ENCODE peak calls at places on chromosomes 7 and 10, in eight cellular contexts. N is PC-3, W is mesothelial cell of epicardium, Z is GM10248, K is AG09319, O is transverse colon, Y is nephron progenitor cell, G is neural progenitor cell. L is an unnamed sample.
A peak's percentile ranks its signal among the peaks of the same experiment; 100 is the strongest.

GRCh38 chr10:114342976-114343375 is 61.3 kb downstream of the AFAP1L2 start:
- DNase-seq in N (no peak), W (no peak), Z (no peak), K (no peak), O (no peak), Y (no peak), G (no peak), L (no peak)

GRCh38 chr7:151010307-151011096 is 13.8 kb downstream of the ATG9B start:
- DNase-seq in N (no peak), W (no peak), Z (no peak), K (no peak), O (no peak), Y (peak; percentile 54), G (peak; percentile 79), L (no peak)

GRCh38 chr10:114075093-114075492 is 31.4 kb downstream of the ADRB1 start:
- DNase-seq in N (no peak), W (no peak), Z (no peak), K (no peak), O (no peak), Y (no peak), G (no peak), L (no peak)

GRCh38 chr7:102282465-102283362 is 4.0 kb upstream of the SH2B2 start:
- DNase-seq in N (no peak), W (no peak), Z (no peak), K (no peak), O (no peak), Y (no peak), G (no peak), L (no peak)

GRCh38 chr10:124653311-124653710 is 90.9 kb downstream of the FAM53B start:
- DNase-seq in N (no peak), W (no peak), Z (no peak), K (no peak), O (no peak), Y (no peak), G (no peak), L (no peak)

GRCh38 chr10:44882146-44882720 is 28.9 kb upstream of the TMEM72 start:
- DNase-seq in N (no peak), W (no peak), Z (no peak), K (no peak), O (no peak), Y (no peak), G (no peak), L (no peak)

GRCh38 chr10:80739328-80739727 is 201.6 kb downstream of the SH2D4B start:
- DNase-seq in N (no peak), W (no peak), Z (no peak), K (no peak), O (no peak), Y (no peak), G (no peak), L (no peak)

GRCh38 chr7:98202367-98203195 is 8.7 kb upstream of the BHLHA15 start:
- DNase-seq in N (no peak), W (no peak), Z (peak; percentile 92), K (no peak), O (peak; percentile 74), Y (no peak), G (no peak), L (no peak)

GRCh38 chr7:132437730-132438129 is 138.5 kb downstream of the PLXNA4 start:
- DNase-seq in N (no peak), W (no peak), Z (no peak), K (no peak), O (no peak), Y (no peak), G (no peak), L (no peak)

GRCh38 chr10:79562135-79562756 is 2.0 kb upstream of the SFTPA2 start:
- DNase-seq in N (no peak), W (peak; percentile 47), Z (peak; percentile 62), K (peak; percentile 12), O (peak; percentile 71), Y (peak; percentile 78), G (peak; percentile 83), L (peak; percentile 87)

GRCh38 chr7:120272896-120273475 is at the start of gene KCND2:
- DNase-seq in N (no peak), W (no peak), Z (peak; percentile 48), K (no peak), O (no peak), Y (peak; percentile 69), G (peak; percentile 73), L (peak; percentile 27)

GRCh38 chr7:27176962-27177794 is 3.1 kb upstream of the HOXA10 start:
- DNase-seq in N (no peak), W (peak; percentile 18), Z (no peak), K (no peak), O (peak; percentile 27), Y (peak; percentile 26), G (no peak), L (no peak)

GRCh38 chr10:114401195-114401741 is 3.0 kb downstream of the AFAP1L2 start:
- DNase-seq in N (no peak), W (no peak), Z (no peak), K (peak; percentile 72), O (peak; percentile 61), Y (no peak), G (no peak), L (no peak)

GRCh38 chr10:22615819-22616499 is 98.4 kb downstream of the PIP4K2A start:
- DNase-seq in N (peak; percentile 82), W (no peak), Z (peak; percentile 58), K (no peak), O (peak; percentile 65), Y (no peak), G (no peak), L (peak; percentile 61)

GRCh38 chr7:23022258-23022745 is 8.4 kb upstream of the HYCC1 start:
- DNase-seq in N (peak; percentile 70), W (no peak), Z (no peak), K (peak; percentile 49), O (no peak), Y (no peak), G (no peak), L (peak; percentile 10)

GRCh38 chr10:69123306-69123746 is 652 bp upstream of the VPS26A start:
- DNase-seq in N (peak; percentile 77), W (no peak), Z (peak; percentile 50), K (peak; percentile 34), O (peak; percentile 65), Y (peak; percentile 66), G (peak; percentile 83), L (no peak)

GRCh38 chr10:100969175-100970075 is at the start of gene SEMA4G:
- DNase-seq in N (peak; percentile 34), W (peak; percentile 48), Z (peak; percentile 74), K (no peak), O (peak; percentile 59), Y (peak; percentile 82), G (peak; percentile 88), L (peak; percentile 58)

GRCh38 chr10:117768333-117769045 is 225.9 kb downstream of the EMX2 start:
- DNase-seq in N (no peak), W (no peak), Z (no peak), K (no peak), O (no peak), Y (no peak), G (no peak), L (no peak)

GRCh38 chr7:30284298-30285066 is at the start of gene ZNRF2:
- DNase-seq in N (peak; percentile 99), W (peak; percentile 87), Z (peak; percentile 97), K (peak; percentile 94), O (peak; percentile 99), Y (peak; percentile 98), G (peak; percentile 99), L (peak; percentile 100)
- TF ChIP-seq CTCF in N (peak; percentile 46), W (no peak), Z (peak; percentile 66), K (peak; percentile 29), O (peak; percentile 44), Y (no peak), G (peak; percentile 58), L (peak; percentile 78)

DNA sequence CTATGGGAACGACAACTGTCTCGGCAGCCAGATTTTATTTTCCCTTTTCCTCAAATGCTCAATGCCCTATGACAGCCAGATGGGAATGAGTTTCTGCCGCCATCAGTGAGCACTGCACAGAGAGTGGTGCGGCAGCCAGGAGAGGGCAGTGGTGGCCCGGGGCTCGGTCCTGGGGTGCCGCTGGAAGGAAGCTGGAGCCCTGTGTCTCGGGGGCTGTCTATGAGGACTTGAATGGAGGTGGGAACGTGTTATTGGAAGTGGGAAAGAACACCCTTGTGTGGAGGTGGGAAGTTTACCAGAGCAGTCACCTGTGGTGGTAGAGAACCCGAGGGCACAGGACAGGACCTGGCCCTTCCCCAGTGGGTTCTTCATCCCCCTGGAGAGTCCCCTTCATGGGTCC is 35.8 kb downstream of the JAKMIP3 start:
- DNase-seq in N (no peak), W (no peak), Z (no peak), K (no peak), O (no peak), Y (no peak), G (no peak), L (no peak)
- TF ChIP-seq CTCF in N (peak; percentile 27), W (no peak), Z (peak; percentile 19), K (no peak), O (no peak), Y (no peak), G (peak; percentile 39), L (no peak)

GRCh38 chr10:60732240-60733188 is 45.8 kb upstream of the CDK1 start:
- DNase-seq in N (peak; percentile 74), W (no peak), Z (peak; percentile 28), K (no peak), O (peak; percentile 51), Y (peak; percentile 30), G (peak; percentile 50), L (peak; percentile 35)

GRCh38 chr10:60734226-60734625 is 44.1 kb upstream of the CDK1 start:
- DNase-seq in N (no peak), W (no peak), Z (no peak), K (no peak), O (no peak), Y (no peak), G (no peak), L (no peak)

GRCh38 chr10:60735244-60735643 is 43.0 kb upstream of the CDK1 start:
- DNase-seq in N (peak; percentile 91), W (no peak), Z (no peak), K (no peak), O (peak; percentile 56), Y (no peak), G (no peak), L (no peak)

GRCh38 chr10:60733826-60734225 is 44.5 kb upstream of the CDK1 start:
- DNase-seq in N (peak; percentile 54), W (no peak), Z (no peak), K (no peak), O (no peak), Y (no peak), G (no peak), L (no peak)

DNA sequence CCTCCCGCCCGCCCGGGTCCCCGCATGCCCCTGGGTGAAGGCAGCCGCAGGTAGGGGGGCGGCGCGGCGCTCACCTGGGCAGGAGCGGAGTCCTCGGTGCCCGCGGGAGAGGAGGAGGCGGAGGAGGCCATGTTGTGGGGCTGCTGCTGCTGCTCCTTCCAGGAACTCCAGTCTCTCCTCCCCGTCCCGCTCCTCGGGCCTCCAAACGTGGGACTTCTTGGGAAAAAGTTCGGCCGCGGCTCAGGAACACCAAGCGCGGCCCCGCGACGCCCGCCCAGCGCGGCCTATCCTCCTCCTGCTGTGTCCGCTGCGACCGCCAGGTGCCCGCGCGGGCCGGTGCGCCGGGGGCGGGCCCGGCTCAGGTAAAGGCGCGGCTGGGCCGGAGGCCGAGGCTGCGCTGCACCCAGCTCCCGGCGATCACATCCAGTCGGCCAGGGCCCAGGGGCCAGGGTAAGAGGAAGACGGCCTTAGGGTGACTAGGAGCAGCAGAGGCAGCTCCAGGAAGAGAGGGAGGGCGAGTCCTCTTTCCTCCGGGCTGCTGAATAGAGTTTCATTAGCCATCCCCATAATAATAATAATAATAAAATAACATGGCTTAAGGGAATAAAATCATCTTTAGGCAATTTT is 45.0 kb upstream of the CDK1 start:
- DNase-seq in N (peak; percentile 96), W (peak; percentile 57), Z (peak; percentile 56), K (no peak), O (peak; percentile 78), Y (peak; percentile 64), G (peak; percentile 74), L (peak; percentile 89)
- TF ChIP-seq CTCF in N (peak; percentile 61), W (peak; percentile 72), Z (no peak), K (no peak), O (peak; percentile 27), Y (peak; percentile 46), G (peak; percentile 55), L (peak; percentile 87)

GRCh38 chr7:91852263-91852741 is 28.2 kb downstream of the MTERF1 start:
- DNase-seq in N (peak; percentile 64), W (no peak), Z (peak; percentile 11), K (no peak), O (no peak), Y (no peak), G (peak; percentile 12), L (no peak)
- TF ChIP-seq CTCF in N (peak; percentile 68), W (no peak), Z (peak; percentile 16), K (no peak), O (no peak), Y (no peak), G (peak; percentile 41), L (no peak)

L was measured in Calu3.